ENCODE peak calls at places on chromosomes 4 and X, in ten cellular contexts. C, Z, O, J, X, N, F, D, Y and I are unnamed samples.

GRCh38 chr4:33940281-33940680 is 2304.0 kb downstream of the ARAP2 start:
- DNase-seq in J (no peak), C (peak), D (no peak), Z (no peak), Y (no peak), F (no peak), O (no peak), N (no peak), X (no peak), I (no peak)

GRCh38 chrX:10615931-10616780 is 4.2 kb downstream of the MID1 start:
- DNase-seq in D (peak), F (peak), O (no peak), Y (no peak), N (peak), J (no peak), C (peak), X (peak), Z (no peak), I (no peak)

GRCh38 chrX:10110316-10110932 is 46.4 kb upstream of the CLCN4 start:
- DNase-seq in C (no peak), N (no peak), J (no peak), O (no peak), X (no peak), Y (no peak), F (peak), Z (no peak), D (no peak), I (no peak)

GRCh38 chr4:126318376-126318775 is 1003.6 kb downstream of the FAT4 start:
- DNase-seq in C (no peak), Y (no peak), D (no peak), N (no peak), O (no peak), J (no peak), Z (no peak), X (no peak), F (no peak), I (no peak)

GRCh38 chrX:3807906-3808305 is 94.5 kb upstream of the PRKX start:
- DNase-seq in Y (no peak), X (no peak), D (no peak), C (no peak), N (no peak), O (no peak), Z (no peak), F (no peak), J (no peak), I (no peak)

GRCh38 chrX:101337776-101338271 is 10.7 kb downstream of the TIMM8A start:
- DNase-seq in N (no peak), Y (no peak), Z (no peak), F (no peak), J (no peak), O (no peak), D (no peak), X (no peak), C (no peak), I (no peak)

GRCh38 chr4:6308890-6309643 is 39.4 kb downstream of the WFS1 start:
- DNase-seq in F (no peak), Z (peak), X (no peak), O (no peak), N (no peak), Y (no peak), D (no peak), C (peak), J (no peak), I (no peak)

GRCh38 chr4:2651998-2652397 is 104.1 kb downstream of the TNIP2 start:
- DNase-seq in Y (no peak), D (no peak), J (no peak), Z (no peak), F (no peak), C (no peak), O (no peak), N (no peak), X (no peak), I (no peak)

GRCh38 chr4:5921074-5921473 is 28.2 kb upstream of the CRMP1 start:
- DNase-seq in Z (no peak), N (peak), D (no peak), C (peak), O (peak), F (no peak), X (no peak), J (no peak), Y (no peak), I (no peak)

GRCh38 chr4:31620476-31620875 is 900.3 kb downstream of the PCDH7 start:
- DNase-seq in Z (no peak), J (no peak), F (no peak), X (no peak), C (no peak), N (peak), O (no peak), D (no peak), Y (no peak), I (no peak)

GRCh38 chr4:148055844-148056243 is 324.0 kb downstream of the ARHGAP10 start:
- DNase-seq in D (no peak), X (no peak), F (no peak), N (no peak), C (no peak), J (no peak), Y (no peak), O (no peak), Z (no peak), I (no peak)

GRCh38 chr4:185396724-185397402 is at the start of gene ANKRD37:
- DNase-seq in D (no peak), J (no peak), Y (peak), N (peak), X (peak), C (peak), F (no peak), Z (peak), O (peak), I (peak)

GRCh38 chr4:139666735-139667266 is 1.2 kb downstream of the MGST2 start:
- DNase-seq in J (no peak), N (peak), O (no peak), Y (no peak), D (peak), F (no peak), X (peak), C (no peak), Z (no peak), I (no peak)

GRCh38 chrX:154458116-154458953 is at the start of gene PLXNA3:
- DNase-seq in Z (peak), O (no peak), J (no peak), N (peak), Y (no peak), C (peak), X (no peak), D (peak), F (peak), I (no peak)

GRCh38 chr4:110586137-110586850 is 36.6 kb downstream of the PITX2 start:
- DNase-seq in Z (no peak), X (peak), N (peak), O (no peak), C (peak), D (no peak), F (peak), Y (no peak), J (no peak), I (no peak)

GRCh38 chrX:108022491-108023089 is 22.3 kb upstream of the VSIG1 start:
- DNase-seq in F (no peak), N (peak), J (no peak), C (no peak), Y (no peak), O (no peak), D (no peak), X (peak), Z (no peak), I (no peak)

GRCh38 chr4:159191989-159192388 is 89.1 kb downstream of the RAPGEF2 start:
- DNase-seq in C (peak), F (no peak), X (peak), D (no peak), N (peak), J (no peak), O (no peak), Z (no peak), Y (no peak), I (no peak)

GRCh38 chr4:37892641-37893040 is 1.8 kb downstream of the TBC1D1 start:
- DNase-seq in F (peak), X (no peak), O (no peak), J (no peak), N (no peak), C (no peak), Y (no peak), D (no peak), Z (no peak), I (no peak)

GRCh38 chr4:88054909-88055308 is 47.5 kb downstream of the PKD2 start:
- DNase-seq in F (peak), N (peak), C (peak), Y (no peak), D (no peak), J (no peak), Z (no peak), X (peak), O (no peak), I (no peak)

GRCh38 chrX:47650164-47651042 is at the start of gene ELK1:
- DNase-seq in F (peak), D (peak), Y (peak), Z (peak), C (peak), N (peak), J (peak), X (peak), O (peak), I (peak)

GRCh38 chrX:47649781-47650163 is 591 bp downstream of the ELK1 start:
- DNase-seq in Y (no peak), X (no peak), F (no peak), Z (no peak), D (no peak), N (no peak), O (peak), J (no peak), C (no peak), I (peak)

GRCh38 chrX:47648376-47648775 is 2.0 kb downstream of the ELK1 start:
- DNase-seq in D (peak), X (peak), O (no peak), Z (no peak), N (no peak), F (no peak), J (no peak), Y (peak), C (no peak), I (no peak)

GRCh38 chrX:47649302-47649701 is 1.1 kb downstream of the ELK1 start:
- DNase-seq in N (no peak), Z (no peak), Y (peak), X (no peak), D (no peak), J (no peak), F (no peak), O (no peak), C (no peak), I (no peak)

GRCh38 chrX:47651043-47651905 is 911 bp upstream of the ELK1 start:
- DNase-seq in Z (no peak), N (no peak), Y (peak), F (no peak), D (no peak), O (no peak), X (no peak), C (no peak), J (no peak), I (no peak)
- H3K4me3 ChIP-seq in Z (peak), N (peak), Y (peak), F (peak), D (peak), O (peak), X (peak), C (peak), J (peak), I (peak)

GRCh38 chrX:19581786-19582185 is 66.5 kb upstream of the MAP3K15 start:
- DNase-seq in D (no peak), Z (no peak), N (no peak), Y (no peak), C (no peak), X (no peak), O (no peak), F (no peak), J (no peak), I (no peak)
- H3K4me3 ChIP-seq in D (no peak), Z (no peak), N (no peak), Y (no peak), C (no peak), X (no peak), O (no peak), F (no peak), J (no peak), I (no peak)

DNA sequence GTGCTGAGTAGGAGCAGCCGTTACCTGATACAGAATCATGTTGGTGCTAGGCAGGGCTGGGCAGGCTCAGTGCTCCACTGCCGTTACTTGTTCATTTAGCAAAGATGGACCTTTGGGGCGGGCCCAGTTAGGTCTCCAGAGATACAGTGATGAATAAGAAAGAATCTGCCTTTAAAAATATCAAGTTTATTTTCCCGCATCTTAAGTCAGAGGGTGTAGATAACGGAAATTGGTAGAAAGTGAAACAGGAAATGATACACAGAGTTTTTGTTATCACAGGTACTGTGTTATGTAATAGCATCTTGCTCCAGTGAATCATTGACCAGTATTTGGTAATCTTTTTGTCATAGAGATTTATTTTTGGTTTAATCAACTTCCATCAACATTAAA is 5.5 kb downstream of the TMEM131L start:
- DNase-seq in O (no peak), F (peak), J (no peak), D (no peak), N (no peak), Z (no peak), X (no peak), Y (no peak), C (no peak), I (no peak)
- H3K4me3 ChIP-seq in O (no peak), F (peak), J (no peak), D (peak), N (no peak), Z (no peak), X (no peak), Y (no peak), C (no peak), I (no peak)

GRCh38 chr4:89491731-89492235 is 184.2 kb upstream of the GPRIN3 start:
- DNase-seq in X (no peak), O (no peak), Y (no peak), N (no peak), J (no peak), C (no peak), D (no peak), F (no peak), Z (no peak), I (no peak)
- H3K4me3 ChIP-seq in X (no peak), O (no peak), Y (no peak), N (no peak), J (no peak), C (no peak), D (no peak), F (no peak), Z (no peak), I (no peak)

DNA sequence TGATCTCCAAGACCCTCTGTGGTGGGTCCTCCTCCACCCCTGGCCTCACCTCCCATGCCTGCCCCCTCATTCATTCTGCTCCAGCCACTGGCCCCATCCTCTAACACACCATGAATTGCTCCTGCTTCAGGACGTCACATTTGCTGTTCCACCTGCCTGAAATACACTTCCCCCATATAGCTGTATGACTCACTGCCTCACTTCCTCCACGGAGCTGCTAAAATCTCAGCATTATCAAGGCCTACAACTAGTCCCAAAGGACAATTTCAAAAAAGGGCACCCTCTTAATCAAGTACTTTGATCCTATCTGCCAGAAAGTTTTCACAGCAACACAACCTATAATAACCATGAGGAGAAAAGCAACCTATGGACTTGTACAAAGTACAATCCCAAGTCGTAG is 43.6 kb upstream of the PHOX2B start:
- DNase-seq in J (no peak), X (no peak), D (no peak), N (peak), Z (no peak), F (no peak), Y (no peak), C (no peak), O (no peak), I (no peak)
- H3K4me3 ChIP-seq in J (no peak), X (no peak), D (no peak), N (no peak), Z (no peak), F (no peak), Y (no peak), C (no peak), O (no peak), I (no peak)